ENCODE peak calls at places on chromosomes 5 and 9, in four cellular contexts. C, B, Z and P are unnamed samples.

GRCh38 chr9:129981180-129981907 is 61.6 kb downstream of the FNBP1 start:
- DNase-seq in C (no peak), B (no peak), Z (no peak), P (no peak)

GRCh38 chr9:85151247-85151646 is 481.7 kb downstream of the NTRK2 start:
- DNase-seq in C (no peak), B (no peak), Z (no peak), P (peak; percentile 90)

GRCh38 chr5:6859001-6859400 is 145.8 kb downstream of the TENT4A start:
- DNase-seq in C (no peak), B (no peak), Z (no peak), P (peak; percentile 91)

GRCh38 chr5:131245948-131246347 is 17.9 kb upstream of the CDC42SE2 start:
- DNase-seq in C (no peak), B (no peak), Z (no peak), P (no peak)

GRCh38 chr9:70586506-70586905 is 172.0 kb upstream of the KLF9 start:
- DNase-seq in C (no peak), B (no peak), Z (no peak), P (no peak)

GRCh38 chr9:137143459-137143858 is 4.5 kb downstream of the GRIN1 start:
- DNase-seq in C (no peak), B (no peak), Z (no peak), P (no peak)

GRCh38 chr9:134696433-134696832 is 54.8 kb downstream of the COL5A1 start:
- DNase-seq in C (no peak), B (no peak), Z (no peak), P (no peak)

GRCh38 chr5:56522972-56523371 is 289.8 kb upstream of the ANKRD55 start:
- DNase-seq in C (no peak), B (no peak), Z (no peak), P (no peak)

GRCh38 chr5:12659675-12660074 is 755.4 kb upstream of the CTNND2 start:
- DNase-seq in C (no peak), B (no peak), Z (no peak), P (no peak)

GRCh38 chr5:134090482-134090881 is 24.0 kb upstream of the TCF7 start:
- DNase-seq in C (no peak), B (no peak), Z (no peak), P (no peak)

GRCh38 chr5:179222246-179223017 is 122.8 kb downstream of the ADAMTS2 start:
- DNase-seq in C (no peak), B (no peak), Z (no peak), P (no peak)

GRCh38 chr9:92964981-92965758 is 17.8 kb downstream of the FGD3 start:
- DNase-seq in C (no peak), B (no peak), Z (peak; percentile 33), P (no peak)